ENCODE peak calls at places on chromosomes 4 and X, in eight cellular contexts. One of them, this sample, is unnamed.
A peak's percentile ranks its signal among the peaks of the same experiment; 100 is the strongest.

GRCh38 chrX:104988038-104988437 is 232.5 kb downstream of the TEX13A start:
- DNase-seq in suprapubic skin: no peak
- DNase-seq in A549: no peak
- DNase-seq in H1: no peak
- DNase-seq in ovary: no peak
- DNase-seq in upper lobe of left lung: no peak
- DNase-seq in K562: no peak
- DNase-seq in SK-N-SH: no peak
- DNase-seq in this sample: no peak

GRCh38 chr4:142408003-142408441 is 438.1 kb downstream of the INPP4B start:
- DNase-seq in suprapubic skin: peak; percentile 40
- DNase-seq in A549: peak; percentile 84
- DNase-seq in H1: no peak
- DNase-seq in ovary: no peak
- DNase-seq in upper lobe of left lung: no peak
- DNase-seq in K562: no peak
- DNase-seq in SK-N-SH: no peak
- DNase-seq in this sample: no peak

GRCh38 chrX:16885628-16886027 is 15.5 kb upstream of the RBBP7 start:
- DNase-seq in suprapubic skin: no peak
- DNase-seq in A549: no peak
- DNase-seq in H1: no peak
- DNase-seq in ovary: no peak
- DNase-seq in upper lobe of left lung: no peak
- DNase-seq in K562: no peak
- DNase-seq in SK-N-SH: no peak
- DNase-seq in this sample: no peak

GRCh38 chr4:74772106-74772505 is 22.2 kb downstream of the BTC start:
- DNase-seq in suprapubic skin: no peak
- DNase-seq in A549: no peak
- DNase-seq in H1: no peak
- DNase-seq in ovary: no peak
- DNase-seq in upper lobe of left lung: no peak
- DNase-seq in K562: no peak
- DNase-seq in SK-N-SH: no peak
- DNase-seq in this sample: no peak

GRCh38 chr4:27003602-27004238 is 143.1 kb downstream of the STIM2 start:
- DNase-seq in suprapubic skin: no peak
- DNase-seq in A549: no peak
- DNase-seq in H1: no peak
- DNase-seq in ovary: no peak
- DNase-seq in upper lobe of left lung: no peak
- DNase-seq in K562: no peak
- DNase-seq in SK-N-SH: no peak
- DNase-seq in this sample: no peak

GRCh38 chrX:117751155-117751554 is 365.5 kb downstream of the KLHL13 start:
- DNase-seq in suprapubic skin: no peak
- DNase-seq in A549: no peak
- DNase-seq in H1: no peak
- DNase-seq in ovary: no peak
- DNase-seq in upper lobe of left lung: no peak
- DNase-seq in K562: no peak
- DNase-seq in SK-N-SH: no peak
- DNase-seq in this sample: no peak

GRCh38 chrX:57595381-57595811 is 3.6 kb downstream of the ZXDB start:
- DNase-seq in suprapubic skin: no peak
- DNase-seq in A549: peak; percentile 28
- DNase-seq in H1: no peak
- DNase-seq in ovary: peak; percentile 58
- DNase-seq in upper lobe of left lung: no peak
- DNase-seq in K562: no peak
- DNase-seq in SK-N-SH: no peak
- DNase-seq in this sample: no peak

GRCh38 chr4:156779774-156780173 is 191.8 kb downstream of the PDGFC start:
- DNase-seq in suprapubic skin: no peak
- DNase-seq in A549: no peak
- DNase-seq in H1: no peak
- DNase-seq in ovary: no peak
- DNase-seq in upper lobe of left lung: no peak
- DNase-seq in K562: no peak
- DNase-seq in SK-N-SH: no peak
- DNase-seq in this sample: no peak

GRCh38 chr4:146211440-146211839 is 2.9 kb upstream of the REELD1 start:
- DNase-seq in suprapubic skin: no peak
- DNase-seq in A549: no peak
- DNase-seq in H1: no peak
- DNase-seq in ovary: no peak
- DNase-seq in upper lobe of left lung: no peak
- DNase-seq in K562: no peak
- DNase-seq in SK-N-SH: no peak
- DNase-seq in this sample: no peak

GRCh38 chrX:79573760-79574159 is 206.6 kb upstream of the ITM2A start:
- DNase-seq in suprapubic skin: no peak
- DNase-seq in A549: no peak
- DNase-seq in H1: no peak
- DNase-seq in ovary: no peak
- DNase-seq in upper lobe of left lung: no peak
- DNase-seq in K562: no peak
- DNase-seq in SK-N-SH: no peak
- DNase-seq in this sample: no peak

GRCh38 chrX:120365320-120365719 is 3.4 kb downstream of the ATP1B4 start:
- DNase-seq in suprapubic skin: no peak
- DNase-seq in A549: peak; percentile 10
- DNase-seq in H1: no peak
- DNase-seq in ovary: peak; percentile 37
- DNase-seq in upper lobe of left lung: no peak
- DNase-seq in K562: peak; percentile 32
- DNase-seq in SK-N-SH: peak; percentile 24
- DNase-seq in this sample: peak; percentile 38

GRCh38 chrX:53882331-53882730 is 161.9 kb downstream of the PHF8 start:
- DNase-seq in suprapubic skin: no peak
- DNase-seq in A549: peak; percentile 62
- DNase-seq in H1: no peak
- DNase-seq in ovary: no peak
- DNase-seq in upper lobe of left lung: no peak
- DNase-seq in K562: no peak
- DNase-seq in SK-N-SH: no peak
- DNase-seq in this sample: no peak

GRCh38 chrX:130654409-130654970 is 248.5 kb downstream of the ENOX2 start:
- DNase-seq in suprapubic skin: no peak
- DNase-seq in A549: no peak
- DNase-seq in H1: no peak
- DNase-seq in ovary: no peak
- DNase-seq in upper lobe of left lung: no peak
- DNase-seq in K562: no peak
- DNase-seq in SK-N-SH: peak; percentile 33
- DNase-seq in this sample: no peak

GRCh38 chr4:153432971-153433752 is 33.0 kb upstream of the TMEM131L start:
- DNase-seq in suprapubic skin: peak; percentile 67
- DNase-seq in A549: peak; percentile 43
- DNase-seq in H1: peak; percentile 19
- DNase-seq in ovary: peak; percentile 23
- DNase-seq in upper lobe of left lung: no peak
- DNase-seq in K562: peak; percentile 50
- DNase-seq in SK-N-SH: no peak
- DNase-seq in this sample: peak; percentile 74

GRCh38 chr4:116092961-116093360 is 979.5 kb upstream of the NDST4 start:
- DNase-seq in suprapubic skin: no peak
- DNase-seq in A549: no peak
- DNase-seq in H1: no peak
- DNase-seq in ovary: no peak
- DNase-seq in upper lobe of left lung: no peak
- DNase-seq in K562: no peak
- DNase-seq in SK-N-SH: no peak
- DNase-seq in this sample: no peak

GRCh38 chr4:2891294-2891693 is 47.6 kb downstream of the ADD1 start:
- DNase-seq in suprapubic skin: no peak
- DNase-seq in A549: peak; percentile 10
- DNase-seq in H1: no peak
- DNase-seq in ovary: no peak
- DNase-seq in upper lobe of left lung: no peak
- DNase-seq in K562: no peak
- DNase-seq in SK-N-SH: no peak
- DNase-seq in this sample: no peak

GRCh38 chrX:53251307-53251706 is 26.3 kb upstream of the KDM5C start:
- DNase-seq in suprapubic skin: no peak
- DNase-seq in A549: no peak
- DNase-seq in H1: no peak
- DNase-seq in ovary: no peak
- DNase-seq in upper lobe of left lung: no peak
- DNase-seq in K562: no peak
- DNase-seq in SK-N-SH: no peak
- DNase-seq in this sample: no peak

GRCh38 chrX:133722756-133723155 is 262.6 kb downstream of the GPC3 start:
- DNase-seq in suprapubic skin: no peak
- DNase-seq in A549: no peak
- DNase-seq in H1: no peak
- DNase-seq in ovary: no peak
- DNase-seq in upper lobe of left lung: no peak
- DNase-seq in K562: no peak
- DNase-seq in SK-N-SH: no peak
- DNase-seq in this sample: no peak

GRCh38 chr4:4422856-4423485 is 36.1 kb downstream of the NSG1 start:
- DNase-seq in suprapubic skin: no peak
- DNase-seq in A549: no peak
- DNase-seq in H1: no peak
- DNase-seq in ovary: no peak
- DNase-seq in upper lobe of left lung: no peak
- DNase-seq in K562: no peak
- DNase-seq in SK-N-SH: no peak
- DNase-seq in this sample: no peak

GRCh38 chrX:84046403-84046984 is 141.5 kb downstream of the RPS6KA6 start:
- DNase-seq in suprapubic skin: no peak
- DNase-seq in A549: peak; percentile 53
- DNase-seq in H1: no peak
- DNase-seq in ovary: peak; percentile 15
- DNase-seq in upper lobe of left lung: no peak
- DNase-seq in K562: peak; percentile 4
- DNase-seq in SK-N-SH: peak; percentile 30
- DNase-seq in this sample: no peak

GRCh38 chr4:56941403-56941802 is 33.7 kb downstream of the REST start:
- DNase-seq in suprapubic skin: no peak
- DNase-seq in A549: no peak
- DNase-seq in H1: no peak
- DNase-seq in ovary: no peak
- DNase-seq in upper lobe of left lung: no peak
- DNase-seq in K562: no peak
- DNase-seq in SK-N-SH: no peak
- DNase-seq in this sample: no peak

GRCh38 chr4:32778025-32778424 is 2057.9 kb downstream of the PCDH7 start:
- DNase-seq in suprapubic skin: no peak
- DNase-seq in A549: no peak
- DNase-seq in H1: no peak
- DNase-seq in ovary: no peak
- DNase-seq in upper lobe of left lung: no peak
- DNase-seq in K562: no peak
- DNase-seq in SK-N-SH: no peak
- DNase-seq in this sample: no peak
- H3K27ac ChIP-seq in suprapubic skin: no peak overlapping the region
- H3K27ac ChIP-seq in A549: no peak overlapping the region
- H3K27ac ChIP-seq in H1: no peak overlapping the region
- H3K27ac ChIP-seq in ovary: no peak overlapping the region
- H3K27ac ChIP-seq in upper lobe of left lung: no peak overlapping the region
- H3K27ac ChIP-seq in K562: no peak overlapping the region
- H3K27ac ChIP-seq in SK-N-SH: no peak overlapping the region
- H3K27ac ChIP-seq in this sample: no peak overlapping the region

GRCh38 chr4:167339781-167340180 is 105.5 kb upstream of the SPOCK3 start:
- DNase-seq in suprapubic skin: no peak
- DNase-seq in A549: no peak
- DNase-seq in H1: no peak
- DNase-seq in ovary: no peak
- DNase-seq in upper lobe of left lung: no peak
- DNase-seq in K562: no peak
- DNase-seq in SK-N-SH: no peak
- DNase-seq in this sample: no peak
- TF ChIP-seq EP300 in suprapubic skin: no peak
- TF ChIP-seq EP300 in A549: no peak
- TF ChIP-seq EP300 in H1: no peak
- TF ChIP-seq EP300 in ovary: no peak
- TF ChIP-seq EP300 in upper lobe of left lung: no peak
- TF ChIP-seq EP300 in K562: no peak
- TF ChIP-seq EP300 in SK-N-SH: no peak
- TF ChIP-seq EP300 in this sample: no peak

GRCh38 chr4:20723463-20723862 is 23.2 kb downstream of the PACRGL start:
- DNase-seq in suprapubic skin: no peak
- DNase-seq in A549: no peak
- DNase-seq in H1: no peak
- DNase-seq in ovary: no peak
- DNase-seq in upper lobe of left lung: no peak
- DNase-seq in K562: no peak
- DNase-seq in SK-N-SH: no peak
- DNase-seq in this sample: no peak

GRCh38 chr4:20724915-20725314 is 24.7 kb downstream of the PACRGL start:
- DNase-seq in suprapubic skin: no peak
- DNase-seq in A549: no peak
- DNase-seq in H1: no peak
- DNase-seq in ovary: no peak
- DNase-seq in upper lobe of left lung: no peak
- DNase-seq in K562: no peak
- DNase-seq in SK-N-SH: no peak
- DNase-seq in this sample: no peak

DNA sequence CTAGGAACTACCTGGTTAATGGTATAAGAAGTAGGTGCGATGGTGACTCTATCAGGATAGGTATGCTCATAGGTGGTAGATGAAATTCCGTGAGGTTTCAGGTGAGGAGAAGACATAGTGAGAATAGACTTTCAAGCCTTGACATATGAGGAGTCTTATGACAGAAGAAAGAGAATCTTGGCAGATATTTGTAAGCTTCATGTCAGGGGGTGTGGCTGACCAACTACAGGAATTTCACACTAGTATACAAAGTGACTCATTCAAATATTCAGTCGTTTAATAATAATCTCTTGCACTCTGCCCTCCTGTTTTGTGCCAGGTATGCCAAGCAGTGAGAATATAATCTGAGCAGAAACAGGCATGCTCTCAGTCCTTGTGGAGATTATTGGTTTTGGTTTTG is 22.8 kb downstream of the PACRGL start:
- DNase-seq in suprapubic skin: no peak
- DNase-seq in A549: no peak
- DNase-seq in H1: no peak
- DNase-seq in ovary: no peak
- DNase-seq in upper lobe of left lung: no peak
- DNase-seq in K562: no peak
- DNase-seq in SK-N-SH: no peak
- DNase-seq in this sample: no peak
- H3K27ac ChIP-seq in suprapubic skin: no peak overlapping the region
- H3K27ac ChIP-seq in A549: no peak overlapping the region
- H3K27ac ChIP-seq in H1: no peak overlapping the region
- H3K27ac ChIP-seq in ovary: no peak overlapping the region
- H3K27ac ChIP-seq in upper lobe of left lung: no peak overlapping the region
- H3K27ac ChIP-seq in K562: no peak overlapping the region
- H3K27ac ChIP-seq in SK-N-SH: no peak overlapping the region
- H3K27ac ChIP-seq in this sample: no peak overlapping the region

DNA sequence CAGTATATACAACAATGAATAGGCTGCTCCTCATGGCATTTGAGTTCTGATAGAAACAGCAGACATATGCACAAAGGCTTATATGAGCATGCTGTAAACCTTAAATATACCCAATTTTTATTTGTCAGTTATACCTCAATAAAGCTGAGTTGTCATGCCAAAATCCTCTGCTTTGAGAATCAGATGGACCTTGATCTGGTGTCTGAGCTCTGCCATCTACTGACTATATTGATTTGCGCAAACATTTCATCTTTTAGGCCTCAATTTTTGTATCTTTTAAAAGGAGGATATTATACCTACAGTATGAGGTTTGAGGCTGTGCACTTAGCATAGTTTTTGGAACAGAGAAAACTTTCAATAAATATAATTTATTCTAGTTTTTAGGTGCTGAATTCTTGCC is 85.2 kb downstream of the PRRG1 start:
- DNase-seq in suprapubic skin: no peak
- DNase-seq in A549: no peak
- DNase-seq in H1: no peak
- DNase-seq in ovary: no peak
- DNase-seq in upper lobe of left lung: no peak
- DNase-seq in K562: no peak
- DNase-seq in SK-N-SH: no peak
- DNase-seq in this sample: no peak
- TF ChIP-seq EP300 in suprapubic skin: no peak
- TF ChIP-seq EP300 in A549: no peak
- TF ChIP-seq EP300 in H1: no peak
- TF ChIP-seq EP300 in ovary: no peak
- TF ChIP-seq EP300 in upper lobe of left lung: no peak
- TF ChIP-seq EP300 in K562: no peak
- TF ChIP-seq EP300 in SK-N-SH: no peak
- TF ChIP-seq EP300 in this sample: no peak

This sample was measured in transverse colon.